ENCODE peak calls at places on chromosome 4, in eight cellular contexts. One of them, this sample, is unnamed.

GRCh38 chr4:87732033-87732770 is 67.2 kb upstream of the IBSP start:
- DNase-seq in foreskin fibroblast: peak; percentile 8
- DNase-seq in fibroblast of the aortic adventitia: peak; percentile 29
- DNase-seq in tibial artery: no peak
- DNase-seq in Panc1: no peak
- DNase-seq in OCI-LY7: no peak
- DNase-seq in astrocyte of the spinal cord: no peak
- DNase-seq in stomach: no peak
- DNase-seq in this sample: no peak

GRCh38 chr4:105543881-105544280 is 8.5 kb upstream of the ARHGEF38 start:
- DNase-seq in stomach: no peak
- DNase-seq in Panc1: no peak
- DNase-seq in OCI-LY7: no peak
- DNase-seq in tibial artery: no peak
- DNase-seq in astrocyte of the spinal cord: no peak
- DNase-seq in foreskin fibroblast: no peak
- DNase-seq in fibroblast of the aortic adventitia: no peak
- DNase-seq in this sample: no peak

GRCh38 chr4:7160439-7160838 is 31.9 kb upstream of the SORCS2 start:
- DNase-seq in fibroblast of the aortic adventitia: no peak
- DNase-seq in Panc1: no peak
- DNase-seq in astrocyte of the spinal cord: no peak
- DNase-seq in OCI-LY7: no peak
- DNase-seq in tibial artery: no peak
- DNase-seq in stomach: no peak
- DNase-seq in foreskin fibroblast: no peak
- DNase-seq in this sample: no peak

GRCh38 chr4:21697583-21697982 is 251.0 kb downstream of the KCNIP4 start:
- DNase-seq in fibroblast of the aortic adventitia: no peak
- DNase-seq in Panc1: no peak
- DNase-seq in stomach: peak; percentile 27
- DNase-seq in astrocyte of the spinal cord: peak; percentile 24
- DNase-seq in foreskin fibroblast: peak; percentile 51
- DNase-seq in tibial artery: no peak
- DNase-seq in OCI-LY7: no peak
- DNase-seq in this sample: no peak

GRCh38 chr4:179472164-179472563 is 2029.9 kb upstream of the AGA start:
- DNase-seq in fibroblast of the aortic adventitia: no peak
- DNase-seq in Panc1: no peak
- DNase-seq in OCI-LY7: no peak
- DNase-seq in astrocyte of the spinal cord: no peak
- DNase-seq in foreskin fibroblast: no peak
- DNase-seq in tibial artery: no peak
- DNase-seq in stomach: no peak
- DNase-seq in this sample: no peak

GRCh38 chr4:38310446-38311043 is 350.3 kb downstream of the PTTG2 start:
- DNase-seq in stomach: no peak
- DNase-seq in foreskin fibroblast: no peak
- DNase-seq in Panc1: no peak
- DNase-seq in fibroblast of the aortic adventitia: no peak
- DNase-seq in OCI-LY7: no peak
- DNase-seq in tibial artery: no peak
- DNase-seq in astrocyte of the spinal cord: peak; percentile 48
- DNase-seq in this sample: peak; percentile 74

GRCh38 chr4:150181536-150181935 is 103.3 kb downstream of the DCLK2 start:
- DNase-seq in tibial artery: no peak
- DNase-seq in OCI-LY7: no peak
- DNase-seq in foreskin fibroblast: peak; percentile 19
- DNase-seq in astrocyte of the spinal cord: peak; percentile 43
- DNase-seq in fibroblast of the aortic adventitia: peak; percentile 54
- DNase-seq in Panc1: no peak
- DNase-seq in stomach: no peak
- DNase-seq in this sample: no peak

GRCh38 chr4:52173470-52174055 is 122.5 kb downstream of the SPATA18 start:
- DNase-seq in stomach: no peak
- DNase-seq in Panc1: no peak
- DNase-seq in astrocyte of the spinal cord: no peak
- DNase-seq in fibroblast of the aortic adventitia: peak; percentile 39
- DNase-seq in tibial artery: peak; percentile 37
- DNase-seq in OCI-LY7: no peak
- DNase-seq in foreskin fibroblast: peak; percentile 82
- DNase-seq in this sample: no peak

GRCh38 chr4:71132486-71132885 is 139.0 kb downstream of the DCK start:
- DNase-seq in foreskin fibroblast: peak; percentile 13
- DNase-seq in fibroblast of the aortic adventitia: peak; percentile 31
- DNase-seq in OCI-LY7: no peak
- DNase-seq in stomach: no peak
- DNase-seq in astrocyte of the spinal cord: no peak
- DNase-seq in tibial artery: no peak
- DNase-seq in Panc1: no peak
- DNase-seq in this sample: no peak

GRCh38 chr4:8727546-8728510 is 135.3 kb downstream of the CPZ start:
- DNase-seq in OCI-LY7: peak; percentile 44
- DNase-seq in tibial artery: peak; percentile 15
- DNase-seq in Panc1: no peak
- DNase-seq in astrocyte of the spinal cord: no peak
- DNase-seq in stomach: peak; percentile 21
- DNase-seq in foreskin fibroblast: no peak
- DNase-seq in fibroblast of the aortic adventitia: no peak
- DNase-seq in this sample: no peak

GRCh38 chr4:155973639-155974475 is 20.2 kb upstream of the CTSO start:
- DNase-seq in stomach: no peak
- DNase-seq in foreskin fibroblast: peak; percentile 54
- DNase-seq in Panc1: no peak
- DNase-seq in tibial artery: no peak
- DNase-seq in astrocyte of the spinal cord: peak; percentile 38
- DNase-seq in fibroblast of the aortic adventitia: peak; percentile 35
- DNase-seq in OCI-LY7: no peak
- DNase-seq in this sample: no peak

GRCh38 chr4:124459922-124460301 is 252.6 kb downstream of the ANKRD50 start:
- DNase-seq in tibial artery: no peak
- DNase-seq in OCI-LY7: no peak
- DNase-seq in Panc1: no peak
- DNase-seq in foreskin fibroblast: no peak
- DNase-seq in stomach: no peak
- DNase-seq in fibroblast of the aortic adventitia: no peak
- DNase-seq in astrocyte of the spinal cord: peak; percentile 39
- DNase-seq in this sample: no peak

GRCh38 chr4:97912151-97912550 is 231.1 kb downstream of the STPG2 start:
- DNase-seq in astrocyte of the spinal cord: no peak
- DNase-seq in OCI-LY7: no peak
- DNase-seq in foreskin fibroblast: no peak
- DNase-seq in tibial artery: no peak
- DNase-seq in stomach: peak; percentile 25
- DNase-seq in Panc1: no peak
- DNase-seq in fibroblast of the aortic adventitia: no peak
- DNase-seq in this sample: no peak

DNA sequence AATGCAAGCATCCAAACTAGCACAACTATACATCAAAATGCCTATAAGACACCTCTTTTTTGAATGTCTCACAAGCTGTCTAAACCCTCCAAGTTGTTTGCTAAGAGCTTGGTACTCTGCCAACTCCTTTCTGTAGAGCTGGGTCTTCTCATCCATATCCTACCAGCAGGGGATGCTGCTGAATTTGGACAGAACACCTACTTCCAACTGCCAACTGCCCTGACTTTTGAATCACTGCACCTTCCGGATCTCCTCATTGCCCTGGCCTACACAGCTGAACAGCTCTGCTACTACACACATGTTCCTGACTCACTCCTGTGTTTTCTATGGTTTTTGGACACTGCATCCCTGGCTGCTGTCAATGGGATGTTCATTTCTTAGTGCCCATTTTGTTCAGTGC is 18.7 kb downstream of the FAM184B start:
- DNase-seq in stomach: no peak
- DNase-seq in Panc1: no peak
- DNase-seq in fibroblast of the aortic adventitia: peak; percentile 50
- DNase-seq in OCI-LY7: peak; percentile 23
- DNase-seq in foreskin fibroblast: peak; percentile 54
- DNase-seq in tibial artery: no peak
- DNase-seq in astrocyte of the spinal cord: peak; percentile 22
- DNase-seq in this sample: no peak
- TF ChIP-seq CTCF in stomach: no peak
- TF ChIP-seq CTCF in Panc1: peak; percentile 23
- TF ChIP-seq CTCF in fibroblast of the aortic adventitia: peak; percentile 27
- TF ChIP-seq CTCF in OCI-LY7: peak; percentile 45
- TF ChIP-seq CTCF in foreskin fibroblast: peak; percentile 4
- TF ChIP-seq CTCF in tibial artery: no peak
- TF ChIP-seq CTCF in astrocyte of the spinal cord: peak; percentile 21
- TF ChIP-seq CTCF in this sample: no peak

GRCh38 chr4:183601381-183601780 is 57.6 kb downstream of the RWDD4 start:
- DNase-seq in astrocyte of the spinal cord: no peak
- DNase-seq in tibial artery: no peak
- DNase-seq in stomach: no peak
- DNase-seq in foreskin fibroblast: no peak
- DNase-seq in Panc1: no peak
- DNase-seq in fibroblast of the aortic adventitia: no peak
- DNase-seq in OCI-LY7: no peak
- DNase-seq in this sample: no peak

GRCh38 chr4:183599284-183599683 is 59.7 kb downstream of the RWDD4 start:
- DNase-seq in stomach: no peak
- DNase-seq in astrocyte of the spinal cord: no peak
- DNase-seq in Panc1: no peak
- DNase-seq in tibial artery: no peak
- DNase-seq in foreskin fibroblast: no peak
- DNase-seq in fibroblast of the aortic adventitia: no peak
- DNase-seq in OCI-LY7: no peak
- DNase-seq in this sample: no peak

GRCh38 chr4:183602444-183603102 is 56.4 kb downstream of the RWDD4 start:
- DNase-seq in fibroblast of the aortic adventitia: peak; percentile 50
- DNase-seq in stomach: no peak
- DNase-seq in foreskin fibroblast: peak; percentile 57
- DNase-seq in OCI-LY7: no peak
- DNase-seq in astrocyte of the spinal cord: no peak
- DNase-seq in Panc1: no peak
- DNase-seq in tibial artery: no peak
- DNase-seq in this sample: no peak

GRCh38 chr4:183599690-183600089 is 59.3 kb downstream of the RWDD4 start:
- DNase-seq in Panc1: no peak
- DNase-seq in astrocyte of the spinal cord: no peak
- DNase-seq in foreskin fibroblast: peak; percentile 39
- DNase-seq in fibroblast of the aortic adventitia: no peak
- DNase-seq in OCI-LY7: peak; percentile 22
- DNase-seq in stomach: no peak
- DNase-seq in tibial artery: no peak
- DNase-seq in this sample: no peak

DNA sequence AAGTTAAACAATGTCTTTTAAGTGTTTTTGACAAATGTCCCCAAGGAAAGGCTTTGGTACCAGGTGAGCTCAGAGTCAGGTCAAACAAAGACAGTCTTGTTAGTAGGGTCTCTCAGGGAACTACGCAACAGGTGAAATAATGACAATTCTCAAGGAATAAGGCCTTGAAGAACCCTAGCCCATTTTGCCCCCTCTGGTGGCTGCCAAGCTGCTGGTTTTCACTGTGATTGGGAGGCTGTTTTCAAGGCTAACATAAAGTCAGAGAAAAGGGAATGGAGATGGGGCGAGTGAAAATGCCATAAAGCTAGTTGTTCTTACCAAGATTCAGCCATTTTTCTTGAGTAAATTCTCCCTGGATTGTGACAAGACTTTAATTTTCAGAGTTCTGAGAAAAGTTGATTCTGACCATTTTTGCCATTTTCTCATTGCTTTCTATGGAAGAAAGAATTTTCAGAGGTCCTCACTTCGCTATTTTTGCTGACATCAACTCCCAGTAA is 58.7 kb downstream of the RWDD4 start:
- DNase-seq in astrocyte of the spinal cord: no peak
- DNase-seq in fibroblast of the aortic adventitia: no peak
- DNase-seq in tibial artery: no peak
- DNase-seq in OCI-LY7: peak; percentile 21
- DNase-seq in foreskin fibroblast: peak; percentile 43
- DNase-seq in stomach: no peak
- DNase-seq in Panc1: no peak
- DNase-seq in this sample: no peak
- TF ChIP-seq CTCF in astrocyte of the spinal cord: peak; percentile 54
- TF ChIP-seq CTCF in fibroblast of the aortic adventitia: peak; percentile 41
- TF ChIP-seq CTCF in tibial artery: no peak
- TF ChIP-seq CTCF in OCI-LY7: peak; percentile 66
- TF ChIP-seq CTCF in foreskin fibroblast: peak; percentile 39
- TF ChIP-seq CTCF in stomach: no peak
- TF ChIP-seq CTCF in Panc1: peak; percentile 46
- TF ChIP-seq CTCF in this sample: no peak

GRCh38 chr4:113406723-113407016 is 354.9 kb downstream of the CAMK2D start:
- DNase-seq in fibroblast of the aortic adventitia: no peak
- DNase-seq in OCI-LY7: no peak
- DNase-seq in Panc1: no peak
- DNase-seq in stomach: no peak
- DNase-seq in foreskin fibroblast: no peak
- DNase-seq in tibial artery: no peak
- DNase-seq in astrocyte of the spinal cord: no peak
- DNase-seq in this sample: no peak

GRCh38 chr4:113407409-113407808 is 354.1 kb downstream of the CAMK2D start:
- DNase-seq in foreskin fibroblast: no peak
- DNase-seq in OCI-LY7: peak; percentile 11
- DNase-seq in Panc1: no peak
- DNase-seq in tibial artery: no peak
- DNase-seq in stomach: no peak
- DNase-seq in astrocyte of the spinal cord: no peak
- DNase-seq in fibroblast of the aortic adventitia: no peak
- DNase-seq in this sample: no peak

GRCh38 chr4:113405874-113406722 is 355.4 kb downstream of the CAMK2D start:
- DNase-seq in astrocyte of the spinal cord: no peak
- DNase-seq in tibial artery: no peak
- DNase-seq in fibroblast of the aortic adventitia: no peak
- DNase-seq in OCI-LY7: no peak
- DNase-seq in stomach: no peak
- DNase-seq in Panc1: no peak
- DNase-seq in foreskin fibroblast: no peak
- DNase-seq in this sample: no peak

GRCh38 chr4:113410686-113411085 is 350.9 kb downstream of the CAMK2D start:
- DNase-seq in fibroblast of the aortic adventitia: no peak
- DNase-seq in tibial artery: no peak
- DNase-seq in foreskin fibroblast: no peak
- DNase-seq in OCI-LY7: peak; percentile 14
- DNase-seq in astrocyte of the spinal cord: no peak
- DNase-seq in stomach: no peak
- DNase-seq in Panc1: no peak
- DNase-seq in this sample: no peak

DNA sequence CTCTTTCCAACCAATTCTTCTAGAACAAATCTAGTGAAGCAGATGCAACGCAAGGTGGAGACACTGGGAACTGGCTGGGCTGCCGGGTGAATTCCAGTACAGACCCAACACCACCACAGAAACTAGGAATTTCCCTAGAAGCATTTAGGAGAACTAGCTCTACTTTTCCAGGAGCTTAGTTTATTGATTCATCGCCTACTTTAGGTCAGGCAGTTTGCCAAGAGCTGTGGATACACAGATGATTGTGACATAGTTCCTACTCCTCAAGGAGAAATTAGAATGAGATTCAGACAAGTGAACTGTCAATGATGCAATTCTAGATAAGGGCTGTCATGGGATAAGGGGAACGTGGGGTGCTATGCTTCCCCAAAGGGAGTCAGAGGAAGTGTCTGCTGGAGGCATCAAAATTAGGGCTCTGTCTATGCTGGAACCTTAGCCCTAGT is 350.0 kb downstream of the CAMK2D start:
- DNase-seq in Panc1: no peak
- DNase-seq in tibial artery: peak; percentile 60
- DNase-seq in fibroblast of the aortic adventitia: peak; percentile 95
- DNase-seq in foreskin fibroblast: peak; percentile 94
- DNase-seq in stomach: no peak
- DNase-seq in OCI-LY7: no peak
- DNase-seq in astrocyte of the spinal cord: peak; percentile 87
- DNase-seq in this sample: no peak
- TF ChIP-seq CTCF in Panc1: no peak
- TF ChIP-seq CTCF in tibial artery: no peak
- TF ChIP-seq CTCF in fibroblast of the aortic adventitia: no peak
- TF ChIP-seq CTCF in foreskin fibroblast: no peak
- TF ChIP-seq CTCF in stomach: no peak
- TF ChIP-seq CTCF in OCI-LY7: no peak
- TF ChIP-seq CTCF in astrocyte of the spinal cord: no peak
- TF ChIP-seq CTCF in this sample: no peak

GRCh38 chr4:42768125-42768748 is 111.3 kb upstream of the ATP8A1 start:
- DNase-seq in fibroblast of the aortic adventitia: no peak
- DNase-seq in foreskin fibroblast: no peak
- DNase-seq in astrocyte of the spinal cord: no peak
- DNase-seq in OCI-LY7: peak; percentile 52
- DNase-seq in tibial artery: no peak
- DNase-seq in Panc1: no peak
- DNase-seq in stomach: no peak
- DNase-seq in this sample: no peak
- TF ChIP-seq CTCF in fibroblast of the aortic adventitia: no peak
- TF ChIP-seq CTCF in foreskin fibroblast: no peak
- TF ChIP-seq CTCF in astrocyte of the spinal cord: no peak
- TF ChIP-seq CTCF in OCI-LY7: peak; percentile 83
- TF ChIP-seq CTCF in tibial artery: no peak
- TF ChIP-seq CTCF in Panc1: no peak
- TF ChIP-seq CTCF in stomach: no peak
- TF ChIP-seq CTCF in this sample: no peak

This sample was measured in GM13976.